ENCODE peak calls at places on chromosome 12, in seven cellular contexts. H, Q, F, V, K, J and W are unnamed samples.

GRCh38 chr12:84604541-84604940 is 308.1 kb downstream of the SLC6A15 start:
- DNase-seq in H (no peak), Q (no peak), F (no peak), V (no peak), K (no peak), J (no peak), W (no peak)

GRCh38 chr12:48998497-48999353 is 450 bp downstream of the DDN start:
- DNase-seq in H (no peak), Q (no peak), F (no peak), V (peak; percentile 71), K (no peak), J (no peak), W (peak; percentile 21)

GRCh38 chr12:125470838-125471775 is 405.9 kb downstream of the AACS start:
- DNase-seq in H (no peak), Q (no peak), F (no peak), V (peak; percentile 18), K (no peak), J (no peak), W (no peak)

GRCh38 chr12:120903382-120903817 is 758 bp downstream of the SPPL3 start:
- DNase-seq in H (peak; percentile 54), Q (no peak), F (peak; percentile 78), V (peak; percentile 81), K (peak; percentile 67), J (peak; percentile 47), W (peak; percentile 51)

GRCh38 chr12:113292091-113292490 is 42.8 kb downstream of the SLC8B1 start:
- DNase-seq in H (no peak), Q (no peak), F (no peak), V (no peak), K (no peak), J (no peak), W (no peak)

GRCh38 chr12:3170423-3171194 is 93.4 kb downstream of the TSPAN9 start:
- DNase-seq in H (no peak), Q (no peak), F (no peak), V (no peak), K (no peak), J (no peak), W (no peak)

GRCh38 chr12:9198012-9198411 is 10.2 kb downstream of the PZP start:
- DNase-seq in H (no peak), Q (no peak), F (no peak), V (no peak), K (no peak), J (no peak), W (no peak)

GRCh38 chr12:132282950-132283771 is 46.2 kb downstream of the GALNT9 start:
- DNase-seq in H (no peak), Q (no peak), F (no peak), V (no peak), K (peak; percentile 32), J (no peak), W (no peak)

GRCh38 chr12:98208846-98209245 is 306.5 kb upstream of the TMPO start:
- DNase-seq in H (no peak), Q (no peak), F (no peak), V (no peak), K (no peak), J (no peak), W (no peak)

GRCh38 chr12:123363385-123363742 is 1.3 kb downstream of the SBNO1 start:
- DNase-seq in H (peak; percentile 74), Q (peak; percentile 38), F (no peak), V (peak; percentile 39), K (no peak), J (peak; percentile 17), W (peak; percentile 37)

GRCh38 chr12:49702676-49703228 is 4.5 kb downstream of the FMNL3 start:
- DNase-seq in H (no peak), Q (no peak), F (no peak), V (peak; percentile 46), K (no peak), J (no peak), W (no peak)

GRCh38 chr12:104201238-104202001 is 14.2 kb upstream of the TXNRD1 start:
- DNase-seq in H (peak; percentile 86), Q (peak; percentile 43), F (peak; percentile 69), V (peak; percentile 72), K (peak; percentile 45), J (peak; percentile 40), W (peak; percentile 67)

GRCh38 chr12:69254046-69254445 is 14.7 kb downstream of the CPSF6 start:
- DNase-seq in H (peak; percentile 69), Q (no peak), F (no peak), V (peak; percentile 74), K (no peak), J (no peak), W (peak; percentile 74)

GRCh38 chr12:55719371-55719770 is 822 bp upstream of the RDH5 start:
- DNase-seq in H (no peak), Q (no peak), F (no peak), V (no peak), K (no peak), J (no peak), W (no peak)

GRCh38 chr12:6829532-6830220 is 1.5 kb downstream of the P3H3 start:
- DNase-seq in H (peak; percentile 13), Q (peak; percentile 13), F (peak; percentile 83), V (no peak), K (no peak), J (no peak), W (no peak)

GRCh38 chr12:67671892-67672291 is 23.3 kb downstream of the DYRK2 start:
- DNase-seq in H (no peak), Q (no peak), F (no peak), V (no peak), K (no peak), J (no peak), W (no peak)

GRCh38 chr12:48686615-48687334 is 4.7 kb upstream of the KANSL2 start:
- DNase-seq in H (no peak), Q (no peak), F (no peak), V (no peak), K (no peak), J (no peak), W (no peak)

GRCh38 chr12:67141405-67142018 is 127.6 kb upstream of the CAND1 start:
- DNase-seq in H (no peak), Q (no peak), F (no peak), V (no peak), K (no peak), J (no peak), W (no peak)

GRCh38 chr12:46242569-46242968 is 26.3 kb downstream of the SLC38A1 start:
- DNase-seq in H (no peak), Q (no peak), F (no peak), V (no peak), K (no peak), J (no peak), W (no peak)

GRCh38 chr12:189622-189962 is 24.4 kb downstream of the SLC6A12 start:
- DNase-seq in H (no peak), Q (no peak), F (no peak), V (no peak), K (no peak), J (no peak), W (no peak)

GRCh38 chr12:104604070-104604994 is 147.6 kb downstream of the CHST11 start:
- DNase-seq in H (peak; percentile 97), Q (peak; percentile 52), F (no peak), V (peak; percentile 86), K (peak; percentile 25), J (peak; percentile 21), W (peak; percentile 51)

GRCh38 chr12:27810756-27811155 is 30.7 kb upstream of the MANSC4 start:
- DNase-seq in H (no peak), Q (no peak), F (no peak), V (no peak), K (no peak), J (no peak), W (no peak)

GRCh38 chr12:100672075-100672592 is 98.7 kb downstream of the GAS2L3 start:
- DNase-seq in H (peak; percentile 10), Q (peak; percentile 0), F (peak; percentile 75), V (peak; percentile 45), K (no peak), J (no peak), W (no peak)

GRCh38 chr12:52805000-52805399 is 8.9 kb downstream of the KRT4 start:
- DNase-seq in H (no peak), Q (no peak), F (no peak), V (no peak), K (no peak), J (no peak), W (no peak)

GRCh38 chr12:81573228-81573627 is 185.9 kb downstream of the PPFIA2 start:
- DNase-seq in H (no peak), Q (no peak), F (no peak), V (no peak), K (no peak), J (no peak), W (no peak)

GRCh38 chr12:109604902-109605536 is 31.4 kb downstream of the MVK start:
- DNase-seq in H (no peak), Q (no peak), F (peak; percentile 69), V (no peak), K (no peak), J (no peak), W (no peak)